ENCODE peak calls at places on chromosomes 1 and 21, in five cellular contexts. One of them, this sample, is unnamed.

GRCh38 chr1:160777486-160778089 is 18.4 kb upstream of the LY9 start:
- DNase-seq in CD8-positive, alpha-beta T cell: peak; percentile 46
- DNase-seq in GM23338: peak; percentile 84
- DNase-seq in stomach: peak; percentile 68
- DNase-seq in kidney: no peak
- DNase-seq in this sample: no peak

GRCh38 chr1:147527941-147528936 is 13.1 kb upstream of the BCL9 start:
- DNase-seq in CD8-positive, alpha-beta T cell: peak; percentile 21
- DNase-seq in GM23338: no peak
- DNase-seq in stomach: no peak
- DNase-seq in kidney: no peak
- DNase-seq in this sample: no peak

GRCh38 chr1:154954541-154954940 is 1.4 kb downstream of the PBXIP1 start:
- DNase-seq in CD8-positive, alpha-beta T cell: no peak
- DNase-seq in GM23338: no peak
- DNase-seq in stomach: no peak
- DNase-seq in kidney: no peak
- DNase-seq in this sample: no peak

GRCh38 chr1:206554201-206554600 is 46.9 kb downstream of the RASSF5 start:
- DNase-seq in CD8-positive, alpha-beta T cell: no peak
- DNase-seq in GM23338: no peak
- DNase-seq in stomach: no peak
- DNase-seq in kidney: no peak
- DNase-seq in this sample: no peak

GRCh38 chr1:164664127-164664526 is 105.1 kb downstream of the PBX1 start:
- DNase-seq in CD8-positive, alpha-beta T cell: no peak
- DNase-seq in GM23338: no peak
- DNase-seq in stomach: no peak
- DNase-seq in kidney: no peak
- DNase-seq in this sample: no peak

GRCh38 chr1:28885982-28886730 is 28.2 kb upstream of the EPB41 start:
- DNase-seq in CD8-positive, alpha-beta T cell: no peak
- DNase-seq in GM23338: no peak
- DNase-seq in stomach: no peak
- DNase-seq in kidney: no peak
- DNase-seq in this sample: no peak

GRCh38 chr1:218585565-218586184 is 240.5 kb downstream of the TGFB2 start:
- DNase-seq in CD8-positive, alpha-beta T cell: no peak
- DNase-seq in GM23338: peak; percentile 65
- DNase-seq in stomach: no peak
- DNase-seq in kidney: peak; percentile 66
- DNase-seq in this sample: no peak

GRCh38 chr1:98467122-98467521 is 194.4 kb upstream of the SNX7 start:
- DNase-seq in CD8-positive, alpha-beta T cell: no peak
- DNase-seq in GM23338: no peak
- DNase-seq in stomach: no peak
- DNase-seq in kidney: no peak
- DNase-seq in this sample: no peak

GRCh38 chr1:207993477-207994445 is 82.8 kb upstream of the CD34 start:
- DNase-seq in CD8-positive, alpha-beta T cell: no peak
- DNase-seq in GM23338: peak; percentile 76
- DNase-seq in stomach: no peak
- DNase-seq in kidney: no peak
- DNase-seq in this sample: no peak

GRCh38 chr1:149899460-149900284 is at the start of gene BOLA1:
- DNase-seq in CD8-positive, alpha-beta T cell: peak; percentile 85
- DNase-seq in GM23338: peak; percentile 99
- DNase-seq in stomach: peak; percentile 93
- DNase-seq in kidney: peak; percentile 97
- DNase-seq in this sample: peak; percentile 98

GRCh38 chr21:29384608-29385359 is 86.1 kb downstream of the BACH1 start:
- DNase-seq in CD8-positive, alpha-beta T cell: no peak
- DNase-seq in GM23338: no peak
- DNase-seq in stomach: no peak
- DNase-seq in kidney: no peak
- DNase-seq in this sample: no peak

GRCh38 chr21:41048636-41049035 is 119.3 kb upstream of the BACE2 start:
- DNase-seq in CD8-positive, alpha-beta T cell: no peak
- DNase-seq in GM23338: no peak
- DNase-seq in stomach: no peak
- DNase-seq in kidney: no peak
- DNase-seq in this sample: no peak

GRCh38 chr21:41048141-41048540 is 119.8 kb upstream of the BACE2 start:
- DNase-seq in CD8-positive, alpha-beta T cell: no peak
- DNase-seq in GM23338: no peak
- DNase-seq in stomach: no peak
- DNase-seq in kidney: no peak
- DNase-seq in this sample: no peak

GRCh38 chr21:41043008-41043407 is 125.0 kb upstream of the BACE2 start:
- DNase-seq in CD8-positive, alpha-beta T cell: no peak
- DNase-seq in GM23338: peak; percentile 17
- DNase-seq in stomach: no peak
- DNase-seq in kidney: no peak
- DNase-seq in this sample: no peak

GRCh38 chr21:41045534-41046268 is 122.3 kb upstream of the BACE2 start:
- DNase-seq in CD8-positive, alpha-beta T cell: no peak
- DNase-seq in GM23338: peak; percentile 50
- DNase-seq in stomach: peak; percentile 64
- DNase-seq in kidney: no peak
- DNase-seq in this sample: no peak
- TF ChIP-seq CTCF in CD8-positive, alpha-beta T cell: no peak
- TF ChIP-seq CTCF in GM23338: peak; percentile 44
- TF ChIP-seq CTCF in stomach: peak; percentile 60
- TF ChIP-seq CTCF in kidney: peak; percentile 7
- TF ChIP-seq CTCF in this sample: no peak

GRCh38 chr1:156114101-156114918 is at the start of gene LMNA:
- DNase-seq in CD8-positive, alpha-beta T cell: peak; percentile 77
- DNase-seq in GM23338: peak; percentile 98
- DNase-seq in stomach: peak; percentile 94
- DNase-seq in kidney: peak; percentile 97
- DNase-seq in this sample: peak; percentile 87
- H3K4me1 ChIP-seq in CD8-positive, alpha-beta T cell: peaks cover 22% of the 10 kb centered on the region
- H3K4me1 ChIP-seq in GM23338: peaks cover 21% of the 10 kb centered on the region
- H3K4me1 ChIP-seq in stomach: peaks cover 38% of the 10 kb centered on the region
- H3K4me1 ChIP-seq in kidney: peaks cover 13% of the 10 kb centered on the region
- H3K4me1 ChIP-seq in this sample: peaks cover 31% of the 10 kb centered on the region

GRCh38 chr1:32073387-32074229 is 869 bp downstream of the TMEM39B start:
- DNase-seq in CD8-positive, alpha-beta T cell: no peak
- DNase-seq in GM23338: peak; percentile 99
- DNase-seq in stomach: no peak
- DNase-seq in kidney: no peak
- DNase-seq in this sample: peak; percentile 69

GRCh38 chr1:32072622-32073386 is at the start of gene TMEM39B:
- DNase-seq in CD8-positive, alpha-beta T cell: peak; percentile 92
- DNase-seq in GM23338: peak; percentile 98
- DNase-seq in stomach: peak; percentile 97
- DNase-seq in kidney: peak; percentile 98
- DNase-seq in this sample: peak; percentile 100

GRCh38 chr1:32068891-32069590 is 3.7 kb upstream of the TMEM39B start:
- DNase-seq in CD8-positive, alpha-beta T cell: no peak
- DNase-seq in GM23338: peak; percentile 59
- DNase-seq in stomach: no peak
- DNase-seq in kidney: no peak
- DNase-seq in this sample: peak; percentile 4

GRCh38 chr1:32074841-32075240 is 2.1 kb downstream of the TMEM39B start:
- DNase-seq in CD8-positive, alpha-beta T cell: no peak
- DNase-seq in GM23338: no peak
- DNase-seq in stomach: no peak
- DNase-seq in kidney: no peak
- DNase-seq in this sample: peak; percentile 66

GRCh38 chr1:32071758-32072621 is 749 bp upstream of the TMEM39B start:
- DNase-seq in CD8-positive, alpha-beta T cell: no peak
- DNase-seq in GM23338: peak; percentile 32
- DNase-seq in stomach: no peak
- DNase-seq in kidney: no peak
- DNase-seq in this sample: no peak
- TF ChIP-seq CTCF in CD8-positive, alpha-beta T cell: no peak
- TF ChIP-seq CTCF in GM23338: no peak
- TF ChIP-seq CTCF in stomach: no peak
- TF ChIP-seq CTCF in kidney: no peak
- TF ChIP-seq CTCF in this sample: no peak

GRCh38 chr1:227732586-227733308 is 2.4 kb downstream of the JMJD4 start:
- DNase-seq in CD8-positive, alpha-beta T cell: no peak
- DNase-seq in GM23338: no peak
- DNase-seq in stomach: no peak
- DNase-seq in kidney: no peak
- DNase-seq in this sample: no peak
- H3K4me1 ChIP-seq in CD8-positive, alpha-beta T cell: peaks cover 33% of the 10 kb centered on the region
- H3K4me1 ChIP-seq in GM23338: peaks cover 15% of the 10 kb centered on the region
- H3K4me1 ChIP-seq in stomach: peaks cover 39% of the 10 kb centered on the region
- H3K4me1 ChIP-seq in kidney: peaks cover 4% of the 10 kb centered on the region
- H3K4me1 ChIP-seq in this sample: peaks cover 92% of the 10 kb centered on the region

GRCh38 chr21:27366846-27367245 is 400.0 kb upstream of the ADAMTS5 start:
- DNase-seq in CD8-positive, alpha-beta T cell: no peak
- DNase-seq in GM23338: no peak
- DNase-seq in stomach: no peak
- DNase-seq in kidney: no peak
- DNase-seq in this sample: no peak

GRCh38 chr21:27359141-27359540 is 392.3 kb upstream of the ADAMTS5 start:
- DNase-seq in CD8-positive, alpha-beta T cell: no peak
- DNase-seq in GM23338: no peak
- DNase-seq in stomach: no peak
- DNase-seq in kidney: no peak
- DNase-seq in this sample: no peak

GRCh38 chr21:27365394-27365793 is 398.5 kb upstream of the ADAMTS5 start:
- DNase-seq in CD8-positive, alpha-beta T cell: no peak
- DNase-seq in GM23338: no peak
- DNase-seq in stomach: no peak
- DNase-seq in kidney: no peak
- DNase-seq in this sample: no peak

GRCh38 chr21:27363719-27364479 is 397.0 kb upstream of the ADAMTS5 start:
- DNase-seq in CD8-positive, alpha-beta T cell: no peak
- DNase-seq in GM23338: no peak
- DNase-seq in stomach: no peak
- DNase-seq in kidney: no peak
- DNase-seq in this sample: no peak

GRCh38 chr21:27362249-27362648 is 395.4 kb upstream of the ADAMTS5 start:
- DNase-seq in CD8-positive, alpha-beta T cell: no peak
- DNase-seq in GM23338: peak; percentile 51
- DNase-seq in stomach: no peak
- DNase-seq in kidney: no peak
- DNase-seq in this sample: no peak
- TF ChIP-seq CTCF in CD8-positive, alpha-beta T cell: no peak
- TF ChIP-seq CTCF in GM23338: peak; percentile 51
- TF ChIP-seq CTCF in stomach: no peak
- TF ChIP-seq CTCF in kidney: no peak
- TF ChIP-seq CTCF in this sample: no peak

GRCh38 chr1:212537610-212538009 is 71.0 kb upstream of the ATF3 start:
- DNase-seq in CD8-positive, alpha-beta T cell: no peak
- DNase-seq in GM23338: no peak
- DNase-seq in stomach: no peak
- DNase-seq in kidney: no peak
- DNase-seq in this sample: no peak
- H3K4me1 ChIP-seq in CD8-positive, alpha-beta T cell: no peaks in the 10 kb centered on the region
- H3K4me1 ChIP-seq in GM23338: no peaks in the 10 kb centered on the region
- H3K4me1 ChIP-seq in stomach: no peaks in the 10 kb centered on the region
- H3K4me1 ChIP-seq in kidney: no peaks in the 10 kb centered on the region
- H3K4me1 ChIP-seq in this sample: no peaks in the 10 kb centered on the region

GRCh38 chr1:19113362-19114092 is 96.5 kb downstream of the UBR4 start:
- DNase-seq in CD8-positive, alpha-beta T cell: peak; percentile 25
- DNase-seq in GM23338: peak; percentile 36
- DNase-seq in stomach: no peak
- DNase-seq in kidney: no peak
- DNase-seq in this sample: no peak
- TF ChIP-seq CTCF in CD8-positive, alpha-beta T cell: peak; percentile 36
- TF ChIP-seq CTCF in GM23338: peak; percentile 18
- TF ChIP-seq CTCF in stomach: no peak
- TF ChIP-seq CTCF in kidney: peak; percentile 51
- TF ChIP-seq CTCF in this sample: peak; percentile 20

GRCh38 chr1:178146456-178146855 is 52.6 kb downstream of the RASAL2 start:
- DNase-seq in CD8-positive, alpha-beta T cell: no peak
- DNase-seq in GM23338: no peak
- DNase-seq in stomach: no peak
- DNase-seq in kidney: no peak
- DNase-seq in this sample: no peak
- H3K4me1 ChIP-seq in CD8-positive, alpha-beta T cell: no peaks in the 10 kb centered on the region
- H3K4me1 ChIP-seq in GM23338: peaks cover 24% of the 10 kb centered on the region
- H3K4me1 ChIP-seq in stomach: no peaks in the 10 kb centered on the region
- H3K4me1 ChIP-seq in kidney: no peaks in the 10 kb centered on the region
- H3K4me1 ChIP-seq in this sample: no peaks in the 10 kb centered on the region

This sample was measured in spleen.